ENCODE peak calls at places on chromosomes 4 and X, in four cellular contexts. B is mesenteric fat pad, E is EL, I is NCI-H1417. L is an unnamed sample.

GRCh38 chr4:103168993-103169392 is 29.1 kb downstream of the CENPE start:
- DNase-seq in B (no peak), I (no peak), E (no peak), L (no peak)

GRCh38 chr4:150131581-150132228 is 53.5 kb downstream of the DCLK2 start:
- DNase-seq in B (no peak), I (no peak), E (peak), L (no peak)

GRCh38 chr4:180610317-180610716 is 1632.9 kb upstream of the TENM3 start:
- DNase-seq in E (no peak), B (no peak), I (peak), L (no peak)

GRCh38 chrX:15204130-15204751 is 65.6 kb downstream of the ASB9 start:
- DNase-seq in B (no peak), E (no peak), I (no peak), L (no peak)

GRCh38 chr4:149964001-149964400 is 114.2 kb upstream of the DCLK2 start:
- DNase-seq in E (no peak), I (no peak), B (no peak), L (no peak)

GRCh38 chr4:105894570-105895323 is 524 bp upstream of the NPNT start:
- DNase-seq in B (no peak), E (no peak), I (peak), L (no peak)

GRCh38 chr4:83386931-83387897 is 52.6 kb upstream of the HPSE start:
- DNase-seq in B (no peak), I (no peak), E (no peak), L (no peak)

GRCh38 chr4:105709081-105709450 is 482 bp downstream of the GSTCD start:
- DNase-seq in E (peak), I (peak), B (no peak), L (peak)